ENCODE peak calls at places on chromosome 12, in six cellular contexts. One of them, this sample, is unnamed.

GRCh38 chr12:107057071-107057834 is 36.1 kb downstream of the CRY1 start:
- DNase-seq in naive thymus-derived CD8-positive, alpha-beta T cell: no peak
- DNase-seq in HuH-7.5: no peak
- DNase-seq in mesenchymal stem cell: peak
- DNase-seq in tibial artery: no peak
- DNase-seq in T-helper 17 cell: no peak
- DNase-seq in this sample: peak

GRCh38 chr12:67649165-67650126 is 901 bp downstream of the DYRK2 start:
- DNase-seq in HuH-7.5: peak
- DNase-seq in naive thymus-derived CD8-positive, alpha-beta T cell: peak
- DNase-seq in mesenchymal stem cell: no peak
- DNase-seq in T-helper 17 cell: peak
- DNase-seq in tibial artery: no peak
- DNase-seq in this sample: no peak

GRCh38 chr12:103965255-103965589 is 450 bp upstream of the TDG start:
- DNase-seq in mesenchymal stem cell: no peak
- DNase-seq in naive thymus-derived CD8-positive, alpha-beta T cell: peak
- DNase-seq in tibial artery: no peak
- DNase-seq in T-helper 17 cell: no peak
- DNase-seq in HuH-7.5: no peak
- DNase-seq in this sample: no peak

GRCh38 chr12:72863671-72864070 is 591.5 kb downstream of the TRHDE start:
- DNase-seq in HuH-7.5: no peak
- DNase-seq in naive thymus-derived CD8-positive, alpha-beta T cell: no peak
- DNase-seq in tibial artery: no peak
- DNase-seq in mesenchymal stem cell: no peak
- DNase-seq in T-helper 17 cell: no peak
- DNase-seq in this sample: no peak

GRCh38 chr12:113854385-113855136 is 111.6 kb downstream of the RBM19 start:
- DNase-seq in mesenchymal stem cell: no peak
- DNase-seq in naive thymus-derived CD8-positive, alpha-beta T cell: no peak
- DNase-seq in HuH-7.5: no peak
- DNase-seq in tibial artery: no peak
- DNase-seq in T-helper 17 cell: no peak
- DNase-seq in this sample: no peak

GRCh38 chr12:63897931-63898330 is 53.4 kb downstream of the SRGAP1 start:
- DNase-seq in T-helper 17 cell: no peak
- DNase-seq in tibial artery: no peak
- DNase-seq in mesenchymal stem cell: peak
- DNase-seq in HuH-7.5: no peak
- DNase-seq in naive thymus-derived CD8-positive, alpha-beta T cell: no peak
- DNase-seq in this sample: peak

GRCh38 chr12:100138048-100138907 is 4.4 kb downstream of the BLTP3B start:
- DNase-seq in T-helper 17 cell: no peak
- DNase-seq in naive thymus-derived CD8-positive, alpha-beta T cell: no peak
- DNase-seq in HuH-7.5: no peak
- DNase-seq in tibial artery: no peak
- DNase-seq in mesenchymal stem cell: peak
- DNase-seq in this sample: peak

GRCh38 chr12:76962099-76962498 is 83.3 kb upstream of the CSRP2 start:
- DNase-seq in HuH-7.5: no peak
- DNase-seq in tibial artery: no peak
- DNase-seq in mesenchymal stem cell: no peak
- DNase-seq in T-helper 17 cell: no peak
- DNase-seq in naive thymus-derived CD8-positive, alpha-beta T cell: no peak
- DNase-seq in this sample: no peak

GRCh38 chr12:122021822-122022392 is at the start of gene BCL7A:
- DNase-seq in T-helper 17 cell: no peak
- DNase-seq in HuH-7.5: peak
- DNase-seq in tibial artery: peak
- DNase-seq in mesenchymal stem cell: peak
- DNase-seq in naive thymus-derived CD8-positive, alpha-beta T cell: peak
- DNase-seq in this sample: peak

GRCh38 chr12:130977759-130978127 is 24.0 kb downstream of the ADGRD1 start:
- DNase-seq in HuH-7.5: no peak
- DNase-seq in mesenchymal stem cell: no peak
- DNase-seq in naive thymus-derived CD8-positive, alpha-beta T cell: no peak
- DNase-seq in tibial artery: no peak
- DNase-seq in T-helper 17 cell: no peak
- DNase-seq in this sample: no peak

GRCh38 chr12:10140001-10140400 is 10.0 kb upstream of the CLEC7A start:
- DNase-seq in naive thymus-derived CD8-positive, alpha-beta T cell: peak
- DNase-seq in T-helper 17 cell: no peak
- DNase-seq in mesenchymal stem cell: peak
- DNase-seq in HuH-7.5: no peak
- DNase-seq in tibial artery: no peak
- DNase-seq in this sample: peak

GRCh38 chr12:10634427-10634826 is 21.0 kb upstream of the MAGOHB start:
- DNase-seq in HuH-7.5: no peak
- DNase-seq in T-helper 17 cell: no peak
- DNase-seq in tibial artery: no peak
- DNase-seq in mesenchymal stem cell: peak
- DNase-seq in naive thymus-derived CD8-positive, alpha-beta T cell: no peak
- DNase-seq in this sample: peak

GRCh38 chr12:125110641-125111360 is 45.6 kb downstream of the AACS start:
- DNase-seq in naive thymus-derived CD8-positive, alpha-beta T cell: no peak
- DNase-seq in T-helper 17 cell: no peak
- DNase-seq in tibial artery: no peak
- DNase-seq in mesenchymal stem cell: peak
- DNase-seq in HuH-7.5: no peak
- DNase-seq in this sample: peak

GRCh38 chr12:52391618-52392002 is 6.2 kb upstream of the KRT84 start:
- DNase-seq in T-helper 17 cell: no peak
- DNase-seq in mesenchymal stem cell: no peak
- DNase-seq in HuH-7.5: no peak
- DNase-seq in naive thymus-derived CD8-positive, alpha-beta T cell: no peak
- DNase-seq in tibial artery: peak
- DNase-seq in this sample: no peak

GRCh38 chr12:22935501-22935900 is 310.5 kb downstream of the ETNK1 start:
- DNase-seq in tibial artery: no peak
- DNase-seq in mesenchymal stem cell: no peak
- DNase-seq in HuH-7.5: no peak
- DNase-seq in naive thymus-derived CD8-positive, alpha-beta T cell: no peak
- DNase-seq in T-helper 17 cell: no peak
- DNase-seq in this sample: peak

GRCh38 chr12:4027412-4027811 is 154.2 kb upstream of the PARP11 start:
- DNase-seq in naive thymus-derived CD8-positive, alpha-beta T cell: peak
- DNase-seq in T-helper 17 cell: peak
- DNase-seq in tibial artery: no peak
- DNase-seq in mesenchymal stem cell: peak
- DNase-seq in HuH-7.5: no peak
- DNase-seq in this sample: no peak

GRCh38 chr12:56358836-56359532 is 923 bp downstream of the STAT2 start:
- DNase-seq in tibial artery: no peak
- DNase-seq in mesenchymal stem cell: peak
- DNase-seq in naive thymus-derived CD8-positive, alpha-beta T cell: no peak
- DNase-seq in T-helper 17 cell: no peak
- DNase-seq in HuH-7.5: no peak
- DNase-seq in this sample: peak

GRCh38 chr12:62716866-62717477 is 218.0 kb downstream of the PPM1H start:
- DNase-seq in mesenchymal stem cell: no peak
- DNase-seq in HuH-7.5: no peak
- DNase-seq in tibial artery: no peak
- DNase-seq in T-helper 17 cell: no peak
- DNase-seq in naive thymus-derived CD8-positive, alpha-beta T cell: no peak
- DNase-seq in this sample: no peak

GRCh38 chr12:113069751-113070116 is 13.2 kb downstream of the DTX1 start:
- DNase-seq in mesenchymal stem cell: no peak
- DNase-seq in HuH-7.5: no peak
- DNase-seq in naive thymus-derived CD8-positive, alpha-beta T cell: no peak
- DNase-seq in tibial artery: no peak
- DNase-seq in T-helper 17 cell: no peak
- DNase-seq in this sample: no peak

GRCh38 chr12:116456683-116457082 is 102.5 kb upstream of the MAP1LC3B2 start:
- DNase-seq in naive thymus-derived CD8-positive, alpha-beta T cell: no peak
- DNase-seq in HuH-7.5: no peak
- DNase-seq in T-helper 17 cell: no peak
- DNase-seq in mesenchymal stem cell: peak
- DNase-seq in tibial artery: no peak
- DNase-seq in this sample: no peak

GRCh38 chr12:12266873-12267634 is at the start of gene LRP6:
- DNase-seq in naive thymus-derived CD8-positive, alpha-beta T cell: peak
- DNase-seq in HuH-7.5: peak
- DNase-seq in mesenchymal stem cell: peak
- DNase-seq in T-helper 17 cell: peak
- DNase-seq in tibial artery: peak
- DNase-seq in this sample: peak

GRCh38 chr12:68877583-68877982 is 55.4 kb downstream of the CPM start:
- DNase-seq in HuH-7.5: no peak
- DNase-seq in T-helper 17 cell: no peak
- DNase-seq in tibial artery: no peak
- DNase-seq in naive thymus-derived CD8-positive, alpha-beta T cell: no peak
- DNase-seq in mesenchymal stem cell: no peak
- DNase-seq in this sample: no peak

GRCh38 chr12:56151672-56152131 is 685 bp upstream of the MYL6B start:
- DNase-seq in T-helper 17 cell: peak
- DNase-seq in mesenchymal stem cell: no peak
- DNase-seq in naive thymus-derived CD8-positive, alpha-beta T cell: peak
- DNase-seq in tibial artery: no peak
- DNase-seq in HuH-7.5: peak
- DNase-seq in this sample: no peak

GRCh38 chr12:81294325-81295190 is 216.7 kb downstream of the ACSS3 start:
- DNase-seq in T-helper 17 cell: no peak
- DNase-seq in tibial artery: no peak
- DNase-seq in HuH-7.5: no peak
- DNase-seq in mesenchymal stem cell: no peak
- DNase-seq in naive thymus-derived CD8-positive, alpha-beta T cell: no peak
- DNase-seq in this sample: peak

GRCh38 chr12:56894698-56895368 is 39.4 kb downstream of the SDR9C7 start:
- DNase-seq in T-helper 17 cell: no peak
- DNase-seq in mesenchymal stem cell: no peak
- DNase-seq in naive thymus-derived CD8-positive, alpha-beta T cell: no peak
- DNase-seq in HuH-7.5: no peak
- DNase-seq in tibial artery: no peak
- DNase-seq in this sample: no peak

This sample was measured in amniotic epithelial cell.